ENCODE peak calls at places on chromosomes 5 and 9, in four cellular contexts. One of them, this sample, is unnamed.

GRCh38 chr5:157198277-157199058 is 17.8 kb downstream of the ITK start:
- DNase-seq in heart left ventricle: no peak
- DNase-seq in pancreas: no peak
- DNase-seq in cardiac septum: no peak
- DNase-seq in this sample: no peak

GRCh38 chr9:105132576-105132975 is 111.9 kb upstream of the SLC44A1 start:
- DNase-seq in heart left ventricle: no peak
- DNase-seq in pancreas: no peak
- DNase-seq in cardiac septum: no peak
- DNase-seq in this sample: no peak

GRCh38 chr5:40141418-40141817 is 538.3 kb upstream of the PTGER4 start:
- DNase-seq in heart left ventricle: no peak
- DNase-seq in pancreas: no peak
- DNase-seq in cardiac septum: no peak
- DNase-seq in this sample: no peak

GRCh38 chr9:32251539-32251938 is 132.9 kb upstream of the ACO1 start:
- DNase-seq in heart left ventricle: no peak
- DNase-seq in pancreas: no peak
- DNase-seq in cardiac septum: no peak
- DNase-seq in this sample: peak; percentile 22

GRCh38 chr9:36738318-36738975 is 165.8 kb downstream of the MELK start:
- DNase-seq in heart left ventricle: no peak
- DNase-seq in pancreas: no peak
- DNase-seq in cardiac septum: no peak
- DNase-seq in this sample: no peak

GRCh38 chr5:170606939-170607338 is 103.1 kb downstream of the KCNIP1 start:
- DNase-seq in heart left ventricle: peak; percentile 14
- DNase-seq in pancreas: no peak
- DNase-seq in cardiac septum: no peak
- DNase-seq in this sample: no peak

GRCh38 chr5:107169871-107170270 is 500.9 kb downstream of the EFNA5 start:
- DNase-seq in heart left ventricle: no peak
- DNase-seq in pancreas: no peak
- DNase-seq in cardiac septum: no peak
- DNase-seq in this sample: no peak

GRCh38 chr9:87065981-87066380 is 118.7 kb upstream of the GAS1 start:
- DNase-seq in heart left ventricle: no peak
- DNase-seq in pancreas: no peak
- DNase-seq in cardiac septum: no peak
- DNase-seq in this sample: no peak

GRCh38 chr9:137184881-137185660 is 3.3 kb downstream of the ANAPC2 start:
- DNase-seq in heart left ventricle: no peak
- DNase-seq in pancreas: no peak
- DNase-seq in cardiac septum: no peak
- DNase-seq in this sample: no peak

GRCh38 chr9:91433180-91433579 is 9.5 kb upstream of the NFIL3 start:
- DNase-seq in heart left ventricle: no peak
- DNase-seq in pancreas: no peak
- DNase-seq in cardiac septum: no peak
- DNase-seq in this sample: no peak

This sample was measured in right lobe of liver.